ENCODE peak calls at places on chromosome 1, in six cellular contexts. Y is kidney; A is SK-N-SH; D is PC-3; J is CD8-positive, alpha-beta T cell; V is uterus. X is an unnamed sample.

GRCh38 chr1:84721152-84721551 is 30.9 kb upstream of the SSX2IP start:
- DNase-seq in V (no peak), J (no peak), Y (no peak), D (peak), A (no peak), X (peak)

GRCh38 chr1:69567847-69568434 is at the start of gene LRRC7:
- DNase-seq in D (no peak), Y (peak), J (no peak), V (no peak), A (peak), X (no peak)

GRCh38 chr1:111777301-111777700 is 21.6 kb downstream of the DDX20 start:
- DNase-seq in J (no peak), Y (no peak), A (no peak), D (no peak), V (no peak), X (no peak)

GRCh38 chr1:107804134-107804533 is 160.8 kb downstream of the VAV3 start:
- DNase-seq in A (no peak), Y (no peak), J (no peak), V (no peak), D (no peak), X (no peak)

GRCh38 chr1:97377432-97378034 is 543.3 kb downstream of the DPYD start:
- DNase-seq in Y (no peak), J (no peak), D (no peak), A (no peak), V (no peak), X (no peak)

GRCh38 chr1:92543131-92544055 is 56.7 kb upstream of the GFI1 start:
- DNase-seq in J (no peak), V (no peak), Y (no peak), D (no peak), A (no peak), X (no peak)

GRCh38 chr1:115677172-115677542 is 35.4 kb downstream of the VANGL1 start:
- DNase-seq in A (no peak), J (no peak), Y (no peak), V (no peak), D (peak), X (no peak)

GRCh38 chr1:168476588-168477379 is 67.0 kb downstream of the XCL2 start:
- DNase-seq in D (no peak), A (no peak), V (no peak), J (no peak), Y (no peak), X (peak)

DNA sequence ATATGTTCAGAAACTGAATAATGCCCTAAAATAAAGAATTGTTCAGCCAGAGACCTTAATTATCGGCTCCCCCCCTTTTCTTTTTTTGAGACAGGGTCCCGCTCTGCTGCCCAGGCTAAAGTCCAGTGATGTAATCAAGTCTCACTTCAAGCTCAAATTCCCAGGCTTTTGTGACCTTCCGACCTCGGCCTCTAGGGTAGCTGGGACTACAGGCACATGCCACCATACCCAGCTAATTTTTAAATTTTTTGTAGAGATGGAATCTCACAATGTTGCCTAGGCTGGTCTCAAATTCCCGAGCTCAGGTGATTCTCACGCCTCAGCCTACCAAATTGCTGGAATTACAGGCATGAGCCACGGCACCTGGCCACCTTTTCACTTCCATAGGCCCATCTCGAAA is 26.5 kb downstream of the TMCO1 start:
- DNase-seq in J (no peak), A (no peak), D (no peak), V (no peak), Y (no peak), X (no peak)
- TF ChIP-seq CTCF in J (no peak), A (no peak), D (no peak), V (no peak), Y (no peak), X (no peak)

GRCh38 chr1:95236784-95237575 is 3.0 kb downstream of the RWDD3 start:
- DNase-seq in Y (no peak), D (no peak), J (no peak), A (no peak), V (no peak), X (no peak)

GRCh38 chr1:95230768-95231191 is 3.2 kb upstream of the RWDD3 start:
- DNase-seq in Y (no peak), A (no peak), D (peak), J (no peak), V (no peak), X (no peak)

GRCh38 chr1:95233321-95233736 is 681 bp upstream of the RWDD3 start:
- DNase-seq in V (peak), A (peak), J (no peak), Y (peak), D (peak), X (no peak)

GRCh38 chr1:95232646-95233320 is 1.2 kb upstream of the RWDD3 start:
- DNase-seq in D (peak), V (peak), J (no peak), Y (no peak), A (no peak), X (no peak)

GRCh38 chr1:95233737-95234493 is at the start of gene RWDD3:
- DNase-seq in Y (peak), J (peak), A (peak), V (peak), D (peak), X (peak)
- H3K27ac ChIP-seq in Y (peak), J (peak), A (peak), V (peak), D (peak), X (peak)

GRCh38 chr1:193069748-193070394 is 10.5 kb downstream of the RO60 start:
- DNase-seq in Y (no peak), V (no peak), A (peak), D (peak), J (no peak), X (peak)
- TF ChIP-seq CTCF in Y (no peak), V (no peak), A (peak), D (peak), J (no peak), X (no peak)

DNA sequence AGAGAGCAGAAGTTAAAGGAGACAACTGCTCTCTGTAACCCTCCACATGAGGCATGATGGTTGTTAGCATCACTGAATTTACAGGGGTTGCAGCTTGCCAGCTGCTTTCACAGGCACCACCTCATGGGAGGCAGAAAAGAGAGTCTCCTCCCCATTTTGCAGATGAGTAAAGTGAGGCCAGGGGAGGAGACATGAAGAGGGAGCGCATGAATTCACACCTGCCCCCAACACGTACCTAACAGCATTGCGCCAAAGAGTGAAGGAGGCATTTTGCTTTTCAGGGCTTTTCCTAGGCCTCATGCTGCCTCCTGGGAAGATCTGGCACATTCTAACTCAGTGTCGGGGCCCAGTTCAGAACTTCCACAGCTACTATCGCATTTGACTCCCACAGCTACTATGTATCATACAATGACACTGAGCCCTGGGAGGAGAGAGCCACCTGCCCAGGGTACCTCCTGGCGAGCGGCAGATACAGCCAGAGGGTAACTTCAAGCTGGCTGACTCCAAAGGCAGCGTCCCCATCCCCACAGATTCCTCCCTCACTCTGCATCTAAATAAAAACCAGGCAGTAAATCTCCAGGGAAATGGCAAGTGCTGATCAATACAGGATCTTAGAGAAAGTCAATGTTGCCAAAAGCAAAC is 34.0 kb downstream of the GLIS1 start:
- DNase-seq in J (no peak), Y (no peak), V (no peak), A (no peak), D (no peak), X (no peak)
- H3K27ac ChIP-seq in J (no peak), Y (no peak), V (no peak), A (no peak), D (no peak), X (no peak)